ENCODE peak calls at places on chromosome 4, in eight cellular contexts. B is cardiac fibroblast, F is PC-3, Q is GM10248, W is A673, U is HepG2, X is GM12878, C is dorsolateral prefrontal cortex. P is an unnamed sample.

GRCh38 chr4:113447695-113448265 is 313.8 kb downstream of the CAMK2D start:
- DNase-seq in B (no peak), F (no peak), Q (no peak), W (no peak), U (no peak), X (no peak), C (no peak), P (no peak)

GRCh38 chr4:37889849-37890500 is 909 bp upstream of the TBC1D1 start:
- DNase-seq in B (no peak), F (no peak), Q (no peak), W (peak), U (no peak), X (no peak), C (peak), P (no peak)

GRCh38 chr4:137703225-137703624 is 170.9 kb upstream of the PCDH18 start:
- DNase-seq in B (no peak), F (no peak), Q (no peak), W (no peak), U (no peak), X (no peak), C (no peak), P (no peak)

GRCh38 chr4:83582289-83582756 is 46.4 kb downstream of the GPAT3 start:
- DNase-seq in B (peak), F (peak), Q (no peak), W (peak), U (no peak), X (no peak), C (peak), P (no peak)

GRCh38 chr4:128528793-128529553 is 241.4 kb upstream of the PGRMC2 start:
- DNase-seq in B (peak), F (peak), Q (no peak), W (peak), U (peak), X (no peak), C (no peak), P (no peak)

GRCh38 chr4:32645653-32646052 is 1925.5 kb downstream of the PCDH7 start:
- DNase-seq in B (no peak), F (no peak), Q (no peak), W (no peak), U (no peak), X (no peak), C (no peak), P (no peak)

GRCh38 chr4:123217676-123218075 is 178.9 kb upstream of the SPRY1 start:
- DNase-seq in B (no peak), F (no peak), Q (no peak), W (peak), U (no peak), X (no peak), C (no peak), P (no peak)

GRCh38 chr4:107736924-107737448 is 17.0 kb upstream of the PAPSS1 start:
- DNase-seq in B (peak), F (peak), Q (peak), W (peak), U (peak), X (no peak), C (no peak), P (no peak)

GRCh38 chr4:152997771-152998487 is 61.8 kb downstream of the FHDC1 start:
- DNase-seq in B (no peak), F (peak), Q (no peak), W (no peak), U (no peak), X (no peak), C (no peak), P (no peak)

GRCh38 chr4:100960232-100960631 is 387.1 kb downstream of the PPP3CA start:
- DNase-seq in B (peak), F (peak), Q (no peak), W (no peak), U (no peak), X (no peak), C (no peak), P (no peak)

GRCh38 chr4:151808120-151808529 is 47.3 kb upstream of the GATB start:
- DNase-seq in B (no peak), F (peak), Q (no peak), W (peak), U (no peak), X (no peak), C (no peak), P (no peak)

GRCh38 chr4:177554966-177555574 is 112.8 kb upstream of the AGA start:
- DNase-seq in B (peak), F (peak), Q (peak), W (peak), U (no peak), X (no peak), C (no peak), P (no peak)

GRCh38 chr4:139852612-139853269 is 187.1 kb downstream of the MGST2 start:
- DNase-seq in B (peak), F (no peak), Q (no peak), W (no peak), U (no peak), X (no peak), C (no peak), P (no peak)

GRCh38 chr4:40918330-40918729 is 168.6 kb downstream of the NSUN7 start:
- DNase-seq in B (peak), F (peak), Q (no peak), W (peak), U (no peak), X (no peak), C (peak), P (no peak)

GRCh38 chr4:83626245-83626843 is 90.4 kb downstream of the GPAT3 start:
- DNase-seq in B (no peak), F (no peak), Q (no peak), W (no peak), U (no peak), X (no peak), C (no peak), P (no peak)

GRCh38 chr4:86243750-86244149 is 116.1 kb downstream of the MAPK10 start:
- DNase-seq in B (no peak), F (peak), Q (no peak), W (no peak), U (no peak), X (no peak), C (no peak), P (no peak)

GRCh38 chr4:141246683-141247429 is 26.2 kb downstream of the ZNF330 start:
- DNase-seq in B (peak), F (peak), Q (no peak), W (no peak), U (no peak), X (no peak), C (no peak), P (no peak)

GRCh38 chr4:80336582-80336981 is 1.1 kb downstream of the CFAP299 start:
- DNase-seq in B (peak), F (peak), Q (no peak), W (no peak), U (peak), X (no peak), C (peak), P (no peak)

GRCh38 chr4:86130160-86130933 is 229.5 kb downstream of the MAPK10 start:
- DNase-seq in B (no peak), F (no peak), Q (no peak), W (no peak), U (no peak), X (no peak), C (no peak), P (no peak)

GRCh38 chr4:186789671-186790070 is 66.0 kb upstream of the FAT1 start:
- DNase-seq in B (no peak), F (no peak), Q (no peak), W (no peak), U (no peak), X (no peak), C (no peak), P (no peak)
- TF ChIP-seq CTCF in B (no peak), F (no peak), Q (no peak), W (no peak), U (no peak), X (no peak), C (no peak), P (no peak)

GRCh38 chr4:102829803-102830202 is 2.5 kb upstream of the UBE2D3 start:
- DNase-seq in B (no peak), F (no peak), Q (no peak), W (no peak), U (no peak), X (no peak), C (no peak), P (no peak)

GRCh38 chr4:102826890-102827673 is at the start of gene UBE2D3:
- DNase-seq in B (peak), F (peak), Q (peak), W (peak), U (peak), X (peak), C (peak), P (peak)

GRCh38 chr4:102826105-102826889 is 1.1 kb downstream of the UBE2D3 start:
- DNase-seq in B (no peak), F (no peak), Q (no peak), W (no peak), U (no peak), X (no peak), C (no peak), P (no peak)

GRCh38 chr4:102828497-102828808 is 1.1 kb upstream of the UBE2D3 start:
- DNase-seq in B (no peak), F (no peak), Q (no peak), W (no peak), U (no peak), X (no peak), C (no peak), P (no peak)

DNA sequence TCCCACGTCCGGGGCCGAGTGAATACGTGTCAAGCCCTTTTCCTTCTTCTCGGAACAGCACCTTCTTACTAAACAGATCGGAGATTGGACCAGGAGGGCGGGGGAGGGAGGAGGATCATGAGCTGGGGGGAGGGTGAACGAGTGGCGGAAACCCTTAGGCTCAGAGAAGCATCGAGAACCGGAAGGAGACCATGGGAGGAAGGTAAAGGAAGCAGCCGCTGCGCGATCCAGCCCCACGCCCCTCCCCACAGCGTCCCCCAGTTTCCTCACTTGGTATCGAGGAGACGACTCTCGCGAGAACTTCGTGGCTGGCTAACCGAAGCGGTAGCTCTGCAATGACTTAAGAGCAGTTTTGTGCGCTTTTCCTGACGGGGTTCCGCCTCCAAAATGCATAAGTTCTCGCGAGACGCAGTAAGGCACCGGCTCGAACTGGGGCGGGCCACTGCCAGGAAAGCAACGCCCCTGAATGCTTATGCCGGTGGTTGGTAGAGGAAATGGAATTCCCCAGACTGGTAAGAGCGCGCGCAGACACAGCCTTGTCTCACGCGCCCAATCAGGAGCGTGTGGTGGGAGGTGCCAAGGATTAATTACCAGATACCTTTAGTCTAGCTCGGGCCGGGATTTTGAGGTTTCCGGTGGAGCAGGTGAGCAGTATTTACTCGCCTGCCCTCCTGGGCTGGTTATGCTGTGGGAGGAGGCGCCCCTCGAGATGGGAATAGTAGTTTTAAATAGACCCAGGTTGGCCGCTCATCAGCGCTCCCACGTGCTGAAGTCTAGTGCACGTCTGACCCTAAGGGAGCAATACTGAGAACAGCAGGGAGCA is 534 bp upstream of the UBE2D3 start:
- DNase-seq in B (peak), F (peak), Q (peak), W (peak), U (peak), X (peak), C (peak), P (peak)
- TF ChIP-seq CTCF in B (no peak), F (no peak), Q (no peak), W (no peak), U (peak), X (no peak), C (no peak), P (peak)

GRCh38 chr4:111632752-111633151 is 512.5 kb upstream of the FAM241A start:
- DNase-seq in B (peak), F (peak), Q (no peak), W (no peak), U (no peak), X (no peak), C (no peak), P (no peak)

GRCh38 chr4:111631157-111631999 is 513.9 kb upstream of the FAM241A start:
- DNase-seq in B (peak), F (peak), Q (no peak), W (peak), U (no peak), X (no peak), C (no peak), P (no peak)

GRCh38 chr4:111628437-111628836 is 516.8 kb upstream of the FAM241A start:
- DNase-seq in B (no peak), F (no peak), Q (no peak), W (peak), U (no peak), X (no peak), C (no peak), P (no peak)

GRCh38 chr4:111633663-111634266 is 511.5 kb upstream of the FAM241A start:
- DNase-seq in B (no peak), F (no peak), Q (no peak), W (no peak), U (no peak), X (no peak), C (no peak), P (no peak)

DNA sequence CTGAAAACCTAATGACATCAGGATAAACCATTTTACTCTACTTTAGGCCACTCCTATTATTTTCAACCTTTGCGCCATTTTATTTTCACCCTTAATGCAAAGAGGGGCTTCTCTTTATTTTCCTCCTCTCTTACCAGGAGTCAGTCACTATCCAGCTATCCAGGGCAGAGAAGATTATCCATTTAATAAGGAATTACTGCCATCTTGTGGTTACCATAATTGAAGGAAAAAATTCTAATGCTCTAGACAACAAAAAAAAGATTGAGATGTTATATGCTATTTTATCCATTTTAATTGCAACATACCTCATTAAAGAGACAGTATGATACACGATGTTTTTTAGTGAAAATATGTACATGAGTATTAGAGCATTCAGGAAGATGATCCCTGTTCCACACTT is 514.5 kb upstream of the FAM241A start:
- DNase-seq in B (peak), F (peak), Q (no peak), W (peak), U (peak), X (no peak), C (no peak), P (no peak)
- TF ChIP-seq CTCF in B (peak), F (peak), Q (peak), W (peak), U (peak), X (no peak), C (peak), P (no peak)

GRCh38 chr4:44256414-44256813 is 192.2 kb downstream of the KCTD8 start:
- DNase-seq in B (peak), F (peak), Q (no peak), W (no peak), U (no peak), X (no peak), C (no peak), P (no peak)
- TF ChIP-seq CTCF in B (no peak), F (peak), Q (no peak), W (no peak), U (no peak), X (no peak), C (peak), P (no peak)

DNA sequence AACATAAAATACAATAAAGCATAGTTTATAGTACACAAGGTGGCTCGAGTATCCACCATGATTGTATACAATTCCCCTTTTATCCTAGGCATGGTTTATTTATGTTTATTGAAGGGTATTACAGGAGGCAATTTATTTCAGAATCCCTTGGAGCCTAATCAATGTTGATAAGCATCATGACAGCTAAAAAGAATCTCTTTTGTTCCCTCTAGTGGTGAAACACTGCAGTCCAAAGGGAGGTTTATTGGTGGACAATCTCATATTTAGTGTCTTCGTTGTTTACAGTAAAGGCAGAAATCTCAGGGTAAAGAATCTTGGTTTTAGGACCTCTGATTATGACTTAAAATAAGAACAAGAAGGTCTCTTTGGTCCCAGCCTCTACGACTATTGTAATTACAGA is 1712.5 kb downstream of the C4orf33 start:
- DNase-seq in B (peak), F (peak), Q (no peak), W (peak), U (peak), X (no peak), C (no peak), P (no peak)
- TF ChIP-seq CTCF in B (peak), F (peak), Q (peak), W (peak), U (peak), X (peak), C (peak), P (peak)

P was measured in GM12864.